ENCODE peak calls at places on chromosomes 12 and 14, in nine cellular contexts. G is H7; H is Jurkat, Clone E6-1; F is iPS DF 6.9; P is AG04449; E is skeletal muscle cell; U is RPMI8226; I is H54; W is cardiac fibroblast. X is an unnamed sample.

GRCh38 chr14:68448379-68448778 is 344.5 kb downstream of the ZFP36L1 start:
- DNase-seq in G (no peak), H (no peak), F (no peak), P (no peak), E (no peak), U (no peak), I (no peak), W (no peak), X (no peak)

GRCh38 chr14:34302654-34303053 is 159.4 kb downstream of the SPTSSA start:
- DNase-seq in G (no peak), H (no peak), F (no peak), P (no peak), E (peak), U (no peak), I (no peak), W (no peak), X (no peak)

GRCh38 chr14:67943947-67944346 is 124.4 kb downstream of the RAD51B start:
- DNase-seq in G (peak), H (peak), F (peak), P (no peak), E (peak), U (peak), I (peak), W (peak), X (peak)

GRCh38 chr14:79016828-79017505 is 846.8 kb downstream of the NRXN3 start:
- DNase-seq in G (no peak), H (no peak), F (no peak), P (peak), E (peak), U (no peak), I (peak), W (peak), X (peak)

GRCh38 chr14:105452963-105453362 is 21.7 kb upstream of the CRIP2 start:
- DNase-seq in G (no peak), H (no peak), F (no peak), P (no peak), E (no peak), U (no peak), I (no peak), W (no peak), X (no peak)

GRCh38 chr12:50119387-50119786 is 7.4 kb downstream of the COX14 start:
- DNase-seq in G (no peak), H (no peak), F (no peak), P (no peak), E (no peak), U (no peak), I (no peak), W (no peak), X (no peak)

GRCh38 chr12:53828598-53828997 is 76.8 kb upstream of the CISTR start:
- DNase-seq in G (no peak), H (no peak), F (no peak), P (no peak), E (no peak), U (no peak), I (no peak), W (no peak), X (no peak)

GRCh38 chr12:89439946-89440345 is 84.7 kb downstream of the GALNT4 start:
- DNase-seq in G (no peak), H (no peak), F (no peak), P (no peak), E (no peak), U (no peak), I (no peak), W (peak), X (peak)

GRCh38 chr12:53217049-53217929 is 10.2 kb upstream of the ITGB7 start:
- DNase-seq in G (peak), H (no peak), F (no peak), P (no peak), E (no peak), U (no peak), I (no peak), W (peak), X (peak)

GRCh38 chr14:73783107-73783727 is 68.4 kb upstream of the PTGR2 start:
- DNase-seq in G (no peak), H (no peak), F (no peak), P (no peak), E (no peak), U (no peak), I (no peak), W (no peak), X (no peak)

GRCh38 chr14:22303589-22304195 is 285.3 kb downstream of the DAD1 start:
- DNase-seq in G (peak), H (no peak), F (no peak), P (no peak), E (no peak), U (no peak), I (no peak), W (peak), X (peak)

GRCh38 chr14:63710497-63710896 is 17.4 kb downstream of the SGPP1 start:
- DNase-seq in G (no peak), H (no peak), F (no peak), P (no peak), E (no peak), U (no peak), I (no peak), W (no peak), X (no peak)

GRCh38 chr12:18074001-18074400 is 16.0 kb downstream of the RERGL start:
- DNase-seq in G (no peak), H (no peak), F (no peak), P (no peak), E (no peak), U (no peak), I (no peak), W (no peak), X (peak)

GRCh38 chr14:61388976-61389576 is 67.7 kb downstream of the PRKCH start:
- DNase-seq in G (no peak), H (no peak), F (no peak), P (no peak), E (no peak), U (no peak), I (no peak), W (peak), X (peak)

GRCh38 chr12:46490635-46491034 is 118.1 kb upstream of the SLC38A2 start:
- DNase-seq in G (no peak), H (no peak), F (no peak), P (no peak), E (peak), U (no peak), I (no peak), W (peak), X (peak)

GRCh38 chr12:19245126-19245525 is 115.6 kb downstream of the PLEKHA5 start:
- DNase-seq in G (no peak), H (no peak), F (no peak), P (no peak), E (no peak), U (no peak), I (no peak), W (no peak), X (no peak)

GRCh38 chr14:62162998-62163589 is 400.9 kb downstream of the SNAPC1 start:
- DNase-seq in G (peak), H (peak), F (peak), P (no peak), E (no peak), U (peak), I (peak), W (peak), X (peak)